ENCODE peak calls at places on chromosomes 11 and 22, in nine cellular contexts. E, Q, I, K, U, N, H, Y and G are unnamed samples.

GRCh38 chr11:105003151-105003550 is 19.8 kb downstream of the CASP5 start:
- DNase-seq in E (no peak), Q (no peak), I (no peak), K (no peak), U (no peak), N (no peak), H (no peak), Y (no peak), G (no peak)

GRCh38 chr11:2521681-2522630 is 77.1 kb downstream of the KCNQ1 start:
- DNase-seq in E (no peak), Q (no peak), I (peak; percentile 10), K (no peak), U (no peak), N (no peak), H (no peak), Y (peak; percentile 15), G (peak; percentile 7)

GRCh38 chr22:20816559-20816958 is 42.1 kb downstream of the PI4KA start:
- DNase-seq in E (no peak), Q (no peak), I (no peak), K (no peak), U (no peak), N (no peak), H (no peak), Y (no peak), G (no peak)

GRCh38 chr22:21651521-21652009 is 9.5 kb downstream of the SDF2L1 start:
- DNase-seq in E (no peak), Q (no peak), I (no peak), K (no peak), U (no peak), N (peak; percentile 89), H (no peak), Y (no peak), G (no peak)

GRCh38 chr22:46280063-46280817 is 12.4 kb downstream of the TTC38 start:
- DNase-seq in E (no peak), Q (no peak), I (no peak), K (no peak), U (no peak), N (no peak), H (no peak), Y (no peak), G (peak; percentile 81)

GRCh38 chr11:134724779-134725140 is 312.7 kb upstream of the B3GAT1 start:
- DNase-seq in E (no peak), Q (no peak), I (no peak), K (no peak), U (no peak), N (no peak), H (no peak), Y (no peak), G (no peak)

GRCh38 chr22:48651981-48652538 is 1175.6 kb downstream of the BRD1 start:
- DNase-seq in E (no peak), Q (no peak), I (no peak), K (no peak), U (no peak), N (no peak), H (no peak), Y (no peak), G (no peak)

GRCh38 chr11:132186193-132186592 is 815.8 kb downstream of the NTM start:
- DNase-seq in E (no peak), Q (no peak), I (no peak), K (no peak), U (no peak), N (no peak), H (no peak), Y (no peak), G (no peak)

GRCh38 chr11:76663461-76663760 is 7.1 kb downstream of the LRRC32 start:
- DNase-seq in E (no peak), Q (no peak), I (no peak), K (no peak), U (no peak), N (no peak), H (no peak), Y (no peak), G (no peak)

GRCh38 chr11:47992959-47993820 is 12.8 kb downstream of the PTPRJ start:
- DNase-seq in E (peak; percentile 89), Q (no peak), I (no peak), K (peak; percentile 22), U (peak; percentile 65), N (peak; percentile 78), H (peak; percentile 72), Y (no peak), G (no peak)

DNA sequence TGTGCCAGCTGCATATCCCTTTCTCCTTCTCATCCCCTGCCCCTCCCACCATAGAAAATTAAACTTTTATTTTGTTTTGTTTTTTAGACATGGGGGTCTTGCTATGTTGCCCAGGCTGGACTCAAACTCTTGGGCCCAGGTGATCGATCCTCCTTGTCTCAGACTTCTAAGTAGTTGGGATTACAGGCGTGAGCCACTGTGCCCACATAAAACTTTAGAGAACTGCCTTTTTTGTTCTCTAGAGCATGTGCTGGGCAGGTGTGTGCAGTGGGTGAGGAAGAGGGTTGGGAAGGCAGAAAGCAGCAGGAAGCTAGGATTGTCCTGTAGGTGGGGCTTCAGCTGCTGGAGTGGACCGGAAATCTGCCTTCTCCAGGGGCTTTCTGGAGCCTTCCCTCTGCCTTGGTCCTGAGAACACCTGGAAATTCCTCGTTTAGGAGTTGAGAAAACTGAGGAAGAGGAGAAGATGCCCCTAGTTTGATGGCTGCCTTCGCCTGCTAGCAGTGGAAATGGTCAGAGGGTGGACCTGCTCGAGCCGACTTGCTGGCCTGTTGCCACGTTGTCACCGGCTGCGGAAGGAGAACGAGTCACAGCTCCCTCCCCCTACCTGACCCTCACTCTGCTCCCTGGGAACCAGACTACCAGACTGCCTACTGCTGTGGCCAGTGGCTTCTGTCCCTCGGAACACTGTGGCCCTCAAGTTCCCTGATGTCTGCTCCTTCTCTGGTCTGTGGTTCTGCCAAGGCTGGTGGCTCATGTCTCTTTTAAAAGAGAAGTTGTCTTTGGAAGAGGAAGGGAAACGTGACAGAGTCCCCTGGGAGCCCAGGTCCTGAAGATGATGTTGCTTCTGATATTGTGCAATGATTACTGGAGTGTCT is 4.0 kb downstream of the ST14 start:
- DNase-seq in E (no peak), Q (no peak), I (no peak), K (no peak), U (peak; percentile 92), N (peak; percentile 53), H (no peak), Y (peak; percentile 80), G (peak; percentile 50)
- TF ChIP-seq CTCF in E (no peak), Q (no peak), I (no peak), K (no peak), U (no peak), N (no peak), H (peak; percentile 44), Y (peak; percentile 12), G (no peak)

DNA sequence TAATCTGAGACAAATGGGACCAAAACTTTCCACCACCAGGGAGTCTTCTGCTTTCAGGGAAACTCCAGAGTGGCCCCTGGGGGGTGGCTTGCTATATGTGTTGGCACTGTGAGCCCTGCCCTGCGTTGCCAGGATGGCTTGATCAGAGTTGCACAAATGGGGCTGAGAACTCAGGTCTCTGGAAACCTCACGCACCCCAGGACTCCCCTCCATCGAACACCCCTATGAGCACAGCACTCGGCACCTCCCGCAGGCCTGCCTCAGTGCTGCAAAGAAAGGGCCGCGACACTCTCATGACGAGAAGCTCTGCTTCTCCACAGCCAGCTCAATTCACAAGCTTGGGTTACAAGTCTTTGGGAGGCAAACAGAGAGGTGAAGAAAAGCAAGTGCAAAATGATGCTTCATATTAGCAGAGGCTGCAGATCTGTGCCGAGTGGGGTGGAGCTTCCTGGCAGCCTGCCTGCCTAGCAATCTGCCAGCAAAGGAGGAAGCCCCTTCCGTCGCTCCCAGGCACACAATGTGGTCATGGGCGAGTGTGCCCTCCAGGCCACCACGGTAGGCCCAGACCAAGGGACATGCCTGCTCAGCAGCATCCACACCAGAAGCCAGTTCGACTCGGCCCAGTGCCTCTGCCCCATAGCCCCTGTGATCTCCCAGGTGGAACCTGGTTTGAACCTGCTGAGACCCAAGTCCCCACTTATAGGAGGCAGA is 55.7 kb downstream of the MYH9 start:
- DNase-seq in E (peak; percentile 49), Q (no peak), I (peak; percentile 70), K (peak; percentile 70), U (peak; percentile 83), N (no peak), H (no peak), Y (peak; percentile 63), G (peak; percentile 85)
- H3K4me3 ChIP-seq in E (no peak overlapping the region), Q (no peak overlapping the region), I (no peak overlapping the region), K (no peak overlapping the region), U (peak overlapping the region; percentile 12), N (no peak overlapping the region), H (peak overlapping the region; percentile 4), Y (no peak overlapping the region), G (no peak overlapping the region)

DNA sequence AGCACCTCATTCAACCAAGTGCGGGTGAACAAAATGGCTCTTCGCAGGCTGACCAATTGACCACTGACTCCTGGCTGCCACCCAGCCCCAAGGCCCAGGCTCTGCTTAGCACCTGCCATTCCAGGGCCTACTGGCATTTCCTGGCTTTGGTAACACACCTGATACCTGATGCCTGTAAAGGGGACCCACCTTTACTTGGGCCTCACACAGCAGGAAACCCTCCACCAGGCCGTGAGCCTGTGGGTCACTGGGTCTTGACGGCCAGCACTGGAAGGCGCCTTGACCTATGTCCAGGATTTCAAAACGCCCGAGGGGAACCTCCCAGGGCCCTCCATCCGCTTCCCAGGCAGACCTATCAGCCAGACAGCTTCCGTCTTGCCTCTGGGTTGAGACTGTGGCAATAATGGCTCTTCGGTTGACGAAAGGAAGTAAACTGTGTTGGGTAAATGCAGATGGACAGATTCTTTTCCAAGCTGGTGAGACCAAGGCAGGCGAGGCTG is 16.8 kb upstream of the TMEM184B start:
- DNase-seq in E (no peak), Q (no peak), I (no peak), K (no peak), U (no peak), N (no peak), H (no peak), Y (no peak), G (no peak)
- TF ChIP-seq POLR2A in E (no peak), Q (peak; percentile 46), I (no peak), K (peak; percentile 12), U (no peak), N (no peak), H (no peak), Y (no peak), G (no peak)

DNA sequence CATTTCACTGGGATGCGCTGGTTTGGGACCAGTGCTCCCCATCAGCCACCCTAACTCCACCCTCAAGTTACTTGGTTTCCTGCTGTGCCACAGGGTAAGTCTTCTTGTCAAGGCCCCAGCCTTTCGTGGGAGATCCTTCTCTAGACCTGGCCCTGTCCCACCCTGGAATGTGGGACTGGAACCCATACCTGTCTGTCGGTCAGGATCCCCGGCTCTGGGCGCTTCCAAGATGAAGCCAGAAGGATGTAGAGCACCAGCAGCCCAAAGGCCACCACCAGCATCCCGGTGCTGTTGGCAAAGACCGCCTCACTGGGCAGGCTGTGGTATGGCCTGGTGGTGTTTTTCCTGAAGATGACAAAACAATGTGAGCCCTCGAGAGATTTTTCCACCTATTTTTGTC is 10.9 kb downstream of the CYB561A3 start:
- DNase-seq in E (no peak), Q (no peak), I (no peak), K (no peak), U (no peak), N (no peak), H (no peak), Y (no peak), G (no peak)
- TF ChIP-seq CTCF in E (no peak), Q (no peak), I (no peak), K (no peak), U (no peak), N (no peak), H (no peak), Y (no peak), G (no peak)

GRCh38 chr11:67614730-67615454 is 8.2 kb downstream of the NDUFV1 start:
- DNase-seq in E (no peak), Q (no peak), I (no peak), K (no peak), U (no peak), N (no peak), H (no peak), Y (no peak), G (no peak)
- H3K4me3 ChIP-seq in E (no peak overlapping the region), Q (no peak overlapping the region), I (no peak overlapping the region), K (no peak overlapping the region), U (no peak overlapping the region), N (no peak overlapping the region), H (no peak overlapping the region), Y (no peak overlapping the region), G (no peak overlapping the region)

GRCh38 chr11:61791737-61792309 is 576 bp downstream of the TMEM258 start:
- DNase-seq in E (peak; percentile 95), Q (no peak), I (peak; percentile 89), K (peak; percentile 95), U (peak; percentile 74), N (peak; percentile 68), H (peak; percentile 63), Y (peak; percentile 79), G (peak; percentile 67)
- TF ChIP-seq POLR2A in E (peak; percentile 88), Q (peak; percentile 64), I (no peak), K (peak; percentile 88), U (no peak), N (no peak), H (no peak), Y (no peak), G (no peak)